ENCODE peak calls at places on chromosomes 7 and 10, in four cellular contexts. One of them, this sample, is unnamed.

GRCh38 chr10:6255548-6256061 is 52.9 kb downstream of the PFKFB3 start:
- DNase-seq in heart left ventricle: no peak
- DNase-seq in Calu3: no peak
- DNase-seq in transverse colon: peak; percentile 25
- DNase-seq in this sample: no peak

GRCh38 chr10:62880162-62880561 is 64.0 kb upstream of the EGR2 start:
- DNase-seq in heart left ventricle: no peak
- DNase-seq in Calu3: no peak
- DNase-seq in transverse colon: no peak
- DNase-seq in this sample: no peak

GRCh38 chr7:96786261-96786997 is 76.8 kb upstream of the SEM1 start:
- DNase-seq in heart left ventricle: peak; percentile 8
- DNase-seq in Calu3: no peak
- DNase-seq in transverse colon: no peak
- DNase-seq in this sample: no peak

GRCh38 chr10:35639651-35640311 is 2.3 kb downstream of the FZD8 start:
- DNase-seq in heart left ventricle: peak; percentile 19
- DNase-seq in Calu3: no peak
- DNase-seq in transverse colon: peak; percentile 14
- DNase-seq in this sample: peak; percentile 68

GRCh38 chr7:139883814-139884213 is 54.8 kb downstream of the TBXAS1 start:
- DNase-seq in heart left ventricle: no peak
- DNase-seq in Calu3: no peak
- DNase-seq in transverse colon: no peak
- DNase-seq in this sample: no peak

GRCh38 chr10:98041352-98042043 is 11.1 kb upstream of the CRTAC1 start:
- DNase-seq in heart left ventricle: no peak
- DNase-seq in Calu3: peak; percentile 69
- DNase-seq in transverse colon: peak; percentile 56
- DNase-seq in this sample: peak; percentile 82

GRCh38 chr7:157043745-157044144 is 33.3 kb upstream of the MNX1 start:
- DNase-seq in heart left ventricle: no peak
- DNase-seq in Calu3: no peak
- DNase-seq in transverse colon: no peak
- DNase-seq in this sample: no peak

GRCh38 chr7:27419581-27420177 is 177.1 kb downstream of the EVX1 start:
- DNase-seq in heart left ventricle: no peak
- DNase-seq in Calu3: peak; percentile 67
- DNase-seq in transverse colon: no peak
- DNase-seq in this sample: no peak

GRCh38 chr7:116999316-116999715 is 46.0 kb downstream of the ST7 start:
- DNase-seq in heart left ventricle: no peak
- DNase-seq in Calu3: no peak
- DNase-seq in transverse colon: no peak
- DNase-seq in this sample: no peak

GRCh38 chr10:14173706-14174594 is 156.8 kb downstream of the FRMD4A start:
- DNase-seq in heart left ventricle: no peak
- DNase-seq in Calu3: no peak
- DNase-seq in transverse colon: no peak
- DNase-seq in this sample: peak; percentile 63
- TF ChIP-seq CTCF in heart left ventricle: no peak
- TF ChIP-seq CTCF in Calu3: no peak
- TF ChIP-seq CTCF in transverse colon: no peak
- TF ChIP-seq CTCF in this sample: no peak

DNA sequence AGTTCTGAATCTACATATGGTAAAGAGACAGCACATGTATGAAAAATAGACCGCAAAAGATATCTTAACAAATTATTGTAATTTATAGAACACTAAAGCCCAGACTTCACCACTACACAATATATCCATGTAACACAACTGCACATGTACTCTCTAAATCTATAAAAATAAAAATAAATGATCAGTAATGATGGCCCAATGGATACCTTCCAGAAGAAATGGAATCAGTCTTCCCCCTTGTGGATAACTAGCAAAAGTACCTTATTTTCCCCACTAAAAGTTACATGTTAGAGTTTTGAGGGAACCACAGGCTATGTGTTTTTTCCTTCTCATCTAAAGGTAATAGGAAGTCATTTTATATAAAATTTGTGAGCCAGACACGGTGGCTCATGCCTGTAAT is 25.7 kb downstream of the C7orf25 start:
- DNase-seq in heart left ventricle: no peak
- DNase-seq in Calu3: no peak
- DNase-seq in transverse colon: no peak
- DNase-seq in this sample: no peak
- TF ChIP-seq CTCF in heart left ventricle: no peak
- TF ChIP-seq CTCF in Calu3: no peak
- TF ChIP-seq CTCF in transverse colon: peak; percentile 21
- TF ChIP-seq CTCF in this sample: peak; percentile 39

GRCh38 chr7:41244246-41244645 is 458.6 kb downstream of the INHBA start:
- DNase-seq in heart left ventricle: no peak
- DNase-seq in Calu3: no peak
- DNase-seq in transverse colon: no peak
- DNase-seq in this sample: no peak
- TF ChIP-seq CTCF in heart left ventricle: no peak
- TF ChIP-seq CTCF in Calu3: no peak
- TF ChIP-seq CTCF in transverse colon: no peak
- TF ChIP-seq CTCF in this sample: no peak

GRCh38 chr7:12687213-12688171 is at the start of gene ARL4A:
- DNase-seq in heart left ventricle: peak; percentile 100
- DNase-seq in Calu3: peak; percentile 100
- DNase-seq in transverse colon: peak; percentile 99
- DNase-seq in this sample: peak; percentile 98
- TF ChIP-seq CTCF in heart left ventricle: peak; percentile 68
- TF ChIP-seq CTCF in Calu3: peak; percentile 8
- TF ChIP-seq CTCF in transverse colon: peak; percentile 14
- TF ChIP-seq CTCF in this sample: no peak

GRCh38 chr10:60093317-60093716 is 187.0 kb upstream of the CCDC6 start:
- DNase-seq in heart left ventricle: no peak
- DNase-seq in Calu3: no peak
- DNase-seq in transverse colon: no peak
- DNase-seq in this sample: no peak

GRCh38 chr10:60096761-60097513 is 190.6 kb upstream of the CCDC6 start:
- DNase-seq in heart left ventricle: no peak
- DNase-seq in Calu3: no peak
- DNase-seq in transverse colon: no peak
- DNase-seq in this sample: no peak

GRCh38 chr10:60099998-60100747 is 193.8 kb upstream of the CCDC6 start:
- DNase-seq in heart left ventricle: no peak
- DNase-seq in Calu3: peak; percentile 39
- DNase-seq in transverse colon: no peak
- DNase-seq in this sample: no peak

GRCh38 chr10:60101821-60102220 is 195.5 kb upstream of the CCDC6 start:
- DNase-seq in heart left ventricle: no peak
- DNase-seq in Calu3: no peak
- DNase-seq in transverse colon: no peak
- DNase-seq in this sample: no peak

DNA sequence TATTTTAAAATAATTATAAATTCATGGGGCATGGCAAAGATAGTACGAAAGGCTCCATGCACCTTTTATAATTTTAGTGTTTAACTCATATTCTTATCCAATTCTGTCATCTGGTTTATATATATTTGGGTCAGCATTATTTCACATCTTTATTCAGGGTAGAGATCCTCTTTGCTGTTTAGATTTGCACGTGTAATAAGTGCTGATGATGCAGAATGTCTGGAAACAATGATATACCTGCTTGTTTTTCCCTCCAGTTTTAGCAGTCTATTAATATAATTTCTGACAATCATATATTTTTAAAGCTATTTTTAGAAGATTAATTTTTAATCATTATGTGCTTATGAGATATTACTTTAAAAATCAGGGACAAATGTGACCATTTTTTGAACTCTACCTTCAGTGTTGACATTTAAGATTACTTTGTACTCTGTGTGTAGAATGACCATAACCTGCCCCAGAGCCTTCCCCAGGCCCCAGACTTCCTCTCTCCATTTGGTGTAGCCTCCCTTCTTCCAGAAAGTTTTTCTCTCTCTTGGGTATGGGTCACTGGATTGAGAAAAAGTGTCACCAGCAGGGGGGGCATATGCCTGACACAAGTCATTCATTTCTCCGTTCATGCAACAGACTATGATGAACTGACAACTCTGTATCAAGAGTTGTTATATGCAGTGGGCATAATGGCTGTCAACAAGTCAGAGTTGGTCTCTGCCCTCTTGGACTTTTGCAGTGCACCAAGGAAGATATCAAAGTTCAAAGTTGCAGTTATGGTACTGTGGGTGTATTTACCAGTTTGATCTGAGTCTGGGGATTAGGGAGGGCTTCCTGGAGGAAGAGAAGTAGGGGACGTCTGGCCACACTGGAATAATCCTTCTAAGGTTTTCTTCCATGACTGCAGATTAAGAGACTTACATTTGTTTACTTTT is 192.6 kb upstream of the CCDC6 start:
- DNase-seq in heart left ventricle: no peak
- DNase-seq in Calu3: peak; percentile 57
- DNase-seq in transverse colon: no peak
- DNase-seq in this sample: peak; percentile 21
- TF ChIP-seq CTCF in heart left ventricle: peak; percentile 28
- TF ChIP-seq CTCF in Calu3: peak; percentile 77
- TF ChIP-seq CTCF in transverse colon: no peak
- TF ChIP-seq CTCF in this sample: peak; percentile 50

DNA sequence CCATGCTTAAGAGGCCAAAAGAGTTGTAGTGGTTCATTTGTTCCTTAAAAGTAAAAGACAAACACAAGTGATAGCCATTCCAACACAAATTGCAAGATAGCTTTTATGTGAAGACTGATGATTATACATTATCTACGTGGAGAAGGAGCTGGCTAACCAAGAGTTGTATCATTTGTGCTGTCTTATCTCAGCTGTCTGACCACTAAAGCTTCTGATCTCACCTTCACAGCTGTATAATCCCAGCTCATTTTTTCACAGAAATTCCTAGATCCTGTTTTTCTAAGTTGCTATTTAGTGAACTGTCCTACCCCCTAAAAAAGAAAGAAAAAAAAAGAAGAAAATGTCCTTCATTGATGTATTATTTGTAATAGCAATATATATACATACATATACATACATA is 9.8 kb downstream of the USP6NL start:
- DNase-seq in heart left ventricle: no peak
- DNase-seq in Calu3: no peak
- DNase-seq in transverse colon: no peak
- DNase-seq in this sample: no peak
- TF ChIP-seq CTCF in heart left ventricle: no peak
- TF ChIP-seq CTCF in Calu3: no peak
- TF ChIP-seq CTCF in transverse colon: no peak
- TF ChIP-seq CTCF in this sample: no peak

GRCh38 chr7:100825760-100826545 is 1.4 kb downstream of the EPHB4 start:
- DNase-seq in heart left ventricle: no peak
- DNase-seq in Calu3: no peak
- DNase-seq in transverse colon: no peak
- DNase-seq in this sample: no peak
- TF ChIP-seq CTCF in heart left ventricle: peak; percentile 33
- TF ChIP-seq CTCF in Calu3: no peak
- TF ChIP-seq CTCF in transverse colon: no peak
- TF ChIP-seq CTCF in this sample: no peak

DNA sequence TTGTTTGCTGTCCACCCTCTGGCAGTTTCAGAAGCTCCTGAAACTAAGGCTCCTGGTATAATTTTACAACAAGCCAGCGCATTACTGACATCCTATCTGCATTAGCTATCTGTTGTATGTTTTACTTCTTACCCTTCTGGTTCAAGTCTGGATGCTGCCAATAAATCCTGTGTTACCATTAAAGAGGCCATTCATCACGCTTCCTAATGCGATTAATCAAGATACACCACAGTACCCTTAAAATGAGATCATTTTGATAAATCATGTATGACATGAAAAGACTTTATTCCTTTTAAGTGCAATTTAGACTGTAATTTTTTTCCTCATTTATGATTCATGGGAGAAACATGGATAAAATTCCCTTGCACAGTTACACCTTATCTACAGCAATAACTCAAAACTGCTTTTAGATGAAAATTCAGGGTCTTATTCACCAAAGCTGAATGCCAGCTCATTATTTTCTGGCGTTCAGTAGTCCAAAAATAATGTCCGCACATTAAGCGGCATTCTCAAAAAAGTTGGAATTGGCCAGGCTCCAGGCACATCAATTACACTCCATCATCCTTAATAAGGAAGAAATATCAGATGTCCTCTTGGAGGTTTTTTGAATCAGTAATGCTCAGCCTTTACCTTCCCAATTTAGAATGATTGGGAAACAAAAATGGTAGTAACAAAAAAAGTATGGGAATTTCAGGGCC is 878.5 kb downstream of the LRMDA start:
- DNase-seq in heart left ventricle: no peak
- DNase-seq in Calu3: no peak
- DNase-seq in transverse colon: no peak
- DNase-seq in this sample: no peak
- TF ChIP-seq CTCF in heart left ventricle: no peak
- TF ChIP-seq CTCF in Calu3: no peak
- TF ChIP-seq CTCF in transverse colon: no peak
- TF ChIP-seq CTCF in this sample: no peak